ENCODE peak calls at places on chromosomes 4 and X, in five cellular contexts. X is heart left ventricle, S is GM23248, K is Karpas-422, C is left ventricle myocardium inferior. P is an unnamed sample.

GRCh38 chrX:109733658-109734022 is 583 bp upstream of the ACSL4 start:
- DNase-seq in X (no peak), S (no peak), K (no peak), C (no peak), P (no peak)

GRCh38 chrX:23764585-23764984 is 18.4 kb upstream of the SAT1 start:
- DNase-seq in X (no peak), S (no peak), K (no peak), C (no peak), P (no peak)

GRCh38 chr4:7722716-7723115 is 216.9 kb downstream of the AFAP1 start:
- DNase-seq in X (no peak), S (no peak), K (no peak), C (no peak), P (no peak)

GRCh38 chrX:17435476-17435875 is 60.5 kb downstream of the NHS start:
- DNase-seq in X (no peak), S (no peak), K (no peak), C (no peak), P (no peak)

GRCh38 chr4:107989162-107989536 is 540 bp upstream of the HADH start:
- DNase-seq in X (no peak), S (no peak), K (peak), C (no peak), P (no peak)

GRCh38 chr4:141636077-141636770 is at the start of gene IL15:
- DNase-seq in X (peak), S (peak), K (no peak), C (peak), P (peak)

GRCh38 chr4:14908635-14909034 is 93.6 kb upstream of the CPEB2 start:
- DNase-seq in X (no peak), S (no peak), K (no peak), C (no peak), P (no peak)

GRCh38 chr4:114349543-114350175 is 248.9 kb upstream of the UGT8 start:
- DNase-seq in X (no peak), S (peak), K (no peak), C (no peak), P (no peak)

GRCh38 chr4:24624381-24624780 is 40.0 kb upstream of the DHX15 start:
- DNase-seq in X (no peak), S (no peak), K (no peak), C (no peak), P (no peak)

GRCh38 chrX:20267924-20268701 is 1.4 kb upstream of the RPS6KA3 start:
- DNase-seq in X (peak), S (no peak), K (no peak), C (peak), P (peak)
- H3K4me3 ChIP-seq in X (peak), S (peak), K (peak), C (peak), P (peak)

GRCh38 chr4:59571805-59572430 is 1628.2 kb upstream of the ADGRL3 start:
- DNase-seq in X (no peak), S (no peak), K (no peak), C (no peak), P (no peak)
- H3K4me3 ChIP-seq in X (no peak), S (no peak), K (no peak), C (no peak), P (no peak)

DNA sequence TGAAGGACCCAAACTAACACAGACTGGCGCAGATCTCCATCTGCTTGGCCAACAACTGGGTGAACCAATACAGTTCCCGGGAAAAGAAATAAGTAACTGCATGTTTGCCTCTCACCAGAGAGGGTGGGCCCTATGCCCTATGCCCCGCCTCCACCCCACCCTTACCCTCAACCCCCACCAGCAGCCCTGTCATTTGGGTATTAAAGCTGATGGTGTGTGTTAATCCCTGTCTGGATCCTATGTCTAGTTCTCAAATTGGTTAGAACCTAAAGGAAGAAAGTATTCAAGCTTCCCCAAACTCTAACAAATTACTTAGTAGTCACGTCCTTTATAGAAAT is 19.0 kb downstream of the SMPX start:
- DNase-seq in X (no peak), S (no peak), K (no peak), C (no peak), P (no peak)
- H3K4me3 ChIP-seq in X (no peak), S (no peak), K (no peak), C (no peak), P (no peak)

GRCh38 chr4:4388418-4388817 is 1.5 kb downstream of the NSG1 start:
- DNase-seq in X (no peak), S (no peak), K (no peak), C (no peak), P (no peak)
- H3K4me3 ChIP-seq in X (no peak), S (no peak), K (no peak), C (peak), P (no peak)